ENCODE peak calls at places on chromosome 6, in ten cellular contexts. W, B, T, Z, U, F, S, M, N and D are unnamed samples. For H3K4me1, the result is how much of the 10 kb centered on the place peaks cover.

GRCh38 chr6:151962246-151962846 is 154.9 kb downstream of the ESR1 start:
- DNase-seq in W (peak), B (no peak), T (no peak), Z (no peak), U (no peak), F (no peak), S (no peak), M (no peak), N (no peak), D (no peak)

GRCh38 chr6:7687145-7688113 is 38.5 kb upstream of the BMP6 start:
- DNase-seq in W (no peak), B (no peak), T (no peak), Z (no peak), U (no peak), F (no peak), S (no peak), M (no peak), N (no peak), D (no peak)

GRCh38 chr6:43798688-43799444 is 28.9 kb downstream of the VEGFA start:
- DNase-seq in W (no peak), B (no peak), T (no peak), Z (peak), U (peak), F (peak), S (peak), M (no peak), N (no peak), D (no peak)

GRCh38 chr6:3644613-3645012 is 106.9 kb downstream of the PXDC1 start:
- DNase-seq in W (no peak), B (no peak), T (no peak), Z (peak), U (no peak), F (no peak), S (no peak), M (no peak), N (no peak), D (no peak)

GRCh38 chr6:89411269-89412070 is 603 bp downstream of the RRAGD start:
- DNase-seq in W (peak), B (no peak), T (peak), Z (no peak), U (peak), F (peak), S (peak), M (no peak), N (peak), D (no peak)

GRCh38 chr6:40498148-40498547 is 89.0 kb downstream of the LRFN2 start:
- DNase-seq in W (no peak), B (no peak), T (no peak), Z (no peak), U (no peak), F (no peak), S (no peak), M (no peak), N (no peak), D (no peak)

GRCh38 chr6:80638222-80639055 is 532.0 kb downstream of the BCKDHB start:
- DNase-seq in W (no peak), B (no peak), T (peak), Z (peak), U (peak), F (no peak), S (peak), M (no peak), N (peak), D (no peak)

GRCh38 chr6:89495961-89496535 is 63.1 kb downstream of the ANKRD6 start:
- DNase-seq in W (no peak), B (no peak), T (no peak), Z (no peak), U (no peak), F (no peak), S (no peak), M (no peak), N (no peak), D (no peak)

GRCh38 chr6:111846511-111847409 is 26.5 kb downstream of the FYN start:
- DNase-seq in W (peak), B (no peak), T (peak), Z (no peak), U (no peak), F (peak), S (no peak), M (no peak), N (no peak), D (no peak)

GRCh38 chr6:138692058-138692977 is 81.3 kb upstream of the CCDC28A start:
- DNase-seq in W (peak), B (peak), T (peak), Z (no peak), U (peak), F (peak), S (peak), M (peak), N (peak), D (no peak)

GRCh38 chr6:89357390-89357789 is 4.9 kb upstream of the UBE2J1 start:
- DNase-seq in W (no peak), B (no peak), T (no peak), Z (no peak), U (no peak), F (no peak), S (no peak), M (peak), N (no peak), D (no peak)

GRCh38 chr6:95923518-95923917 is 92.3 kb upstream of the FUT9 start:
- DNase-seq in W (no peak), B (no peak), T (peak), Z (no peak), U (no peak), F (no peak), S (no peak), M (no peak), N (peak), D (no peak)

GRCh38 chr6:11043961-11044711 is at the start of gene ELOVL2:
- DNase-seq in W (peak), B (peak), T (peak), Z (no peak), U (peak), F (peak), S (no peak), M (no peak), N (peak), D (no peak)

GRCh38 chr6:107118976-107119375 is 3.7 kb upstream of the BEND3 start:
- DNase-seq in W (no peak), B (no peak), T (peak), Z (no peak), U (no peak), F (no peak), S (no peak), M (no peak), N (no peak), D (no peak)
- H3K4me3 ChIP-seq in W (no peak), B (no peak), T (no peak), Z (no peak), U (no peak), F (no peak), S (no peak), M (no peak), N (no peak), D (no peak)

GRCh38 chr6:42784739-42785498 is 3.1 kb downstream of the BICRAL start:
- DNase-seq in W (no peak), B (no peak), T (no peak), Z (no peak), U (no peak), F (peak), S (no peak), M (no peak), N (no peak), D (no peak)
- H3K4me1 ChIP-seq in W (half or more), B (under half), T (under half), Z (half or more), U (under half), F (half or more), S (half or more), M (under half), N (under half), D (under half)

DNA sequence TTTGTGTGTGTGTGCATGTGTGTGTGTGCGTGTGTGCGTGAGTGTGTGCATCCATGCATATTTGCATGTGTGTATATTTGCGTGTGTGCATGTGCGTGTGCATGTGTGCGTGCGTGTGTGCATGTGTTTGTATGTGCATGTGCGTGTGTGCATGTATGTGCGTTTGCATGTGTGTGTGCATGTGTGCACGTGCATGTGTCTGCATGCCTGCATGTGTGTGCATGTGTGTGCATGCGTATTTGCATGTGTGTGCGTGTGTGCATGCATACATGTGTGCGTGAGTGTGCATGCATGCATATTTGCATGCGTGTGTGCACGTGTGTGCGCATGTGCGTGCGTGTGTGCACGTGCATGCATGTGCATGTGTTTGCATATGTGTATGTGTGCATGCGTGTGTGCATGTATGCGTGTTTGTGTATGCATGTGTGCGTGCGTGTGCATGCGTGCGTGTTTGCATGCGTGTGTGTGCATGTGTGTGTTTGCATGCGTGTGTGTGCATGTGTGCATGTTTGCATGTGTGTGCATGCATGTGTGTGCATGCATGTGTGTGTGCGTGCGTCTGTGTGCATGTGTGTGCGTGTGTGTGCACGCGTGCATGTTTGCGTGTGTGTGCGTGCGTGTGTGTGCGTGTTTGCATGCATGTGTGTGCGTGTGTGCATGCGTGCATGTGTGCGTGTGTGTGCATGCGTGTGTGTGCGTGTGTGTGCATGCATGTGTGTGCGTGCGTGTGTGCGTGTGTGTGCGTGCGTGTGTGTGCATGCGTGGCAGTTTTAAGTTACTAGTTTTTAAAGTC is 57.7 kb upstream of the SMOC2 start:
- DNase-seq in W (no peak), B (no peak), T (no peak), Z (no peak), U (no peak), F (no peak), S (no peak), M (no peak), N (no peak), D (no peak)
- H3K4me3 ChIP-seq in W (no peak), B (no peak), T (no peak), Z (no peak), U (no peak), F (no peak), S (no peak), M (no peak), N (no peak), D (no peak)

GRCh38 chr6:134640975-134641429 is 308.9 kb downstream of the ALDH8A1 start:
- DNase-seq in W (peak), B (peak), T (peak), Z (peak), U (peak), F (peak), S (peak), M (peak), N (peak), D (peak)
- H3K4me1 ChIP-seq in W (under half), B (under half), T (under half), Z (under half), U (under half), F (under half), S (under half), M (under half), N (under half), D (under half)

GRCh38 chr6:33583591-33584155 is 3.6 kb upstream of the BAK1 start:
- DNase-seq in W (no peak), B (no peak), T (peak), Z (no peak), U (no peak), F (no peak), S (no peak), M (no peak), N (peak), D (no peak)

GRCh38 chr6:33584700-33585402 is 4.8 kb upstream of the BAK1 start:
- DNase-seq in W (no peak), B (no peak), T (no peak), Z (no peak), U (no peak), F (no peak), S (no peak), M (no peak), N (no peak), D (no peak)

GRCh38 chr6:33587529-33588215 is 7.6 kb upstream of the BAK1 start:
- DNase-seq in W (no peak), B (no peak), T (no peak), Z (no peak), U (no peak), F (no peak), S (no peak), M (no peak), N (no peak), D (no peak)

GRCh38 chr6:33586108-33586640 is 6.1 kb upstream of the BAK1 start:
- DNase-seq in W (no peak), B (no peak), T (no peak), Z (no peak), U (no peak), F (no peak), S (no peak), M (no peak), N (no peak), D (no peak)

GRCh38 chr6:33585403-33586107 is 5.5 kb upstream of the BAK1 start:
- DNase-seq in W (peak), B (peak), T (peak), Z (peak), U (peak), F (peak), S (peak), M (peak), N (peak), D (peak)
- H3K4me3 ChIP-seq in W (peak), B (peak), T (no peak), Z (no peak), U (no peak), F (peak), S (no peak), M (peak), N (no peak), D (no peak)